ENCODE peak calls at places on chromosomes 16 and 17, in four cellular contexts. O is CD8-positive, alpha-beta T cell; W is fibroblast of mammary gland; P is thoracic aorta. U is an unnamed sample.

GRCh38 chr17:73196500-73196899 is 3.6 kb downstream of the COG1 start:
- DNase-seq in O (no peak), W (no peak), P (no peak), U (no peak)

GRCh38 chr16:50438041-50438437 is 69.3 kb upstream of the BRD7 start:
- DNase-seq in O (no peak), W (no peak), P (no peak), U (no peak)

GRCh38 chr16:52496051-52496876 is 50.7 kb downstream of the TOX3 start:
- DNase-seq in O (no peak), W (no peak), P (no peak), U (no peak)

GRCh38 chr16:53892155-53892554 is 188.2 kb downstream of the FTO start:
- DNase-seq in O (peak), W (peak), P (no peak), U (peak)

GRCh38 chr16:65684230-65684629 is 562.4 kb upstream of the CDH11 start:
- DNase-seq in O (no peak), W (no peak), P (no peak), U (no peak)

GRCh38 chr17:4187076-4187475 is 44.1 kb downstream of the CYB5D2 start:
- DNase-seq in O (no peak), W (peak), P (no peak), U (no peak)

GRCh38 chr16:31202402-31203385 is at the start of gene PYCARD:
- DNase-seq in O (no peak), W (peak), P (no peak), U (no peak)

GRCh38 chr16:64150193-64150592 is 971.7 kb downstream of the CDH11 start:
- DNase-seq in O (no peak), W (no peak), P (no peak), U (no peak)

GRCh38 chr17:78924481-78925151 is 571 bp downstream of the TIMP2 start:
- DNase-seq in O (no peak), W (no peak), P (no peak), U (no peak)

GRCh38 chr16:14658063-14658462 is 25.3 kb downstream of the BFAR start:
- DNase-seq in O (no peak), W (no peak), P (no peak), U (peak)

GRCh38 chr16:55056585-55057520 is 126.2 kb downstream of the IRX5 start:
- DNase-seq in O (no peak), W (no peak), P (no peak), U (no peak)

GRCh38 chr17:65531508-65532431 is 29.7 kb downstream of the AXIN2 start:
- DNase-seq in O (no peak), W (peak), P (no peak), U (peak)

GRCh38 chr17:12113156-12113555 is 92.5 kb downstream of the MAP2K4 start:
- DNase-seq in O (no peak), W (no peak), P (no peak), U (no peak)

GRCh38 chr16:19429271-19429670 is 11.6 kb downstream of the TMC5 start:
- DNase-seq in O (no peak), W (no peak), P (no peak), U (no peak)

GRCh38 chr17:40291311-40291710 is 3.6 kb downstream of the CDC6 start:
- DNase-seq in O (no peak), W (no peak), P (no peak), U (no peak)

GRCh38 chr16:11276143-11276879 is at the start of gene PRM2:
- DNase-seq in O (no peak), W (no peak), P (no peak), U (no peak)
- H3K4me3 ChIP-seq in O (no peak), W (no peak), P (no peak), U (no peak)

GRCh38 chr16:75256059-75256870 is 4.8 kb upstream of the BCAR1 start:
- DNase-seq in O (no peak), W (no peak), P (no peak), U (no peak)
- H3K4me3 ChIP-seq in O (no peak), W (no peak), P (peak), U (no peak)

DNA sequence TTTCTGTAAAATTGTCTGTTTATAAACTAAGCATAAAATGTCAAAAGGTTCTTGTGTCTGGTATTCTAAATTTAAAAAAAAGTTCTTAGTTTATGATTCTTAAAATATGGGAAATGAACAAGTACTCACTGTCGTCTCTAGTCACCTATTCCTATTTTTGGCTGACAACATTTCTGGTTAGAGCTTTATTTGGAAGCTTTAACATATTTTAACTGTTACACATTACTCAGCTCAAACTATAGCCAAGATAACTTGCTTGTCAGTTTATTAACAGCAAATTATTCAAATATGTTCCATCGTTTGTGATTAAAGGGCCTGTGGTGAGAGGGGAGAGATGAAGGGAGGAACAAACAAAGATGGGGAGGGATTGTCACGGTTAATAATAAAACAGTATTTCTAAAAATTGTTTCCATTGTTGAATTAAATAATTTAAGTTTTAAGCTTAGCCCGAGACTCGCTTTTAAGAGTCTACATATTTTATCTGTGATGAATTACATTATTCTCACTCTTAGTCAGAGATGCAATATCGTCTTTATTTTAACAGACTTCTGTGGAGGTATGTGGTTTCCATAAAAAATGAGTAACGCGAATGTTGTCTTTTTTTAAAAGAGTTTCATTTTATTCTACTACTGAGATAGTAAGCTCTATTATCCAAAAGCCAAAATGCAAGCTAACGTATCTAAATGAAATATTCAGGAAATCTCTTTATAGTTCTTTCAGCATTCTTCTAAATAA is 321.9 kb upstream of the PMFBP1 start:
- DNase-seq in O (no peak), W (peak), P (no peak), U (no peak)
- H3K4me3 ChIP-seq in O (no peak), W (no peak), P (peak), U (no peak)

DNA sequence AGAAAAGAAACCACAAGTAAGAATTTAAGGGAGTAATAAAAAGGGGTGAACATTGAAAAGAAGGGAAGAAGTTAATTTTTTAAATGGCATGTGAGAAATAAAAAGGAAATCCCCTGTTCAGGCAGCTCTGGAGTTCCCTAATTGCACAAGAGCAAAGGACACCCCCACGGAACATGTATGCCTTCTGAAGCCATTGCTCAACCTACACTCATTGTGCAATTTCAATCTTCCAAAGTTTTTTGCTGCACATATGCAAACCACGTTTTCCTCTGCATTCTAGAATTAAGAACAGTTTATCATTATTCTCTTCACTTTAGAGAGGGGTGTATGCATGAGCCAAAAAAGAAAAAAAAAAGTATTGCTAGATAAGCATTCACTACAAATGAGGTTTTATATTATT is 103.1 kb downstream of the HIC1 start:
- DNase-seq in O (no peak), W (peak), P (no peak), U (no peak)
- H3K4me3 ChIP-seq in O (no peak), W (no peak), P (no peak), U (no peak)

DNA sequence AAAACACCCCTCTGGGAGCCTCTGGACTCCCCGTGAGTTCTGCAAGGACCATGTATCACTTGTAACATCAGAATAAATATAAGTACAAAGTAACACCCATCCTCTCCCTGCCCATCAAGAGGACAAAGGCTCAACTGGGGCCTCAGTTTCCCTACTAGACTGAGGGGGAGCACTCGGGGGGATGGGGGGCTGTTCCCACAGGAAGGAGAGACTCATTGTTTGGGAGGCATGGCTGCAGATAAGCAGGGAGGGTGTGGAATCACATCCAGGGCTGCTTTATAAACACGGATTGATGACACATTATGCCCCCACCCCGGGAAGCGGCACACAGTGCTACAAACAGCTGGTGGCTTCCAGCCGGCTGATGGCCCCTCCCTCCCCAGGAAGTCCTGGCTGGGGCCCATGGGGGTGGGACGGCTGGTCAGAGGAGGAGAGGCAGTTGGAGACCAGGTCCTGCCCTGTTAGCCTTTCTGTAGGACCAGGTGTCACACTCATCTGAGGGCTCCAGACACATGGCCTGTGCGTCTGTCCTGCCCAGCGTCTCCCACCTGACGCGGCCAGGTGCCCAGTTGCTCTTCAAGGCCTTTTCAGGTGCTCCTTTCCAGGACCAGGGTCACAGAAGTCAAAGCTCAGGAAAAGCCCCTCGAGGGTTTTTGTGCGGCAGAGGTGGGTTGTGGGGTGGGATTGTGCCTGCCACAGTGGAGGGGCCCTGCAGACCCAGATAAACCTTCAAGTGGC is 1.3 kb upstream of the MPG start:
- DNase-seq in O (no peak), W (peak), P (peak), U (no peak)
- H3K4me3 ChIP-seq in O (peak), W (peak), P (peak), U (peak)

GRCh38 chr16:85136705-85137322 is 24.5 kb upstream of the CIBAR2 start:
- DNase-seq in O (no peak), W (peak), P (no peak), U (no peak)
- H3K4me3 ChIP-seq in O (no peak), W (peak), P (peak), U (no peak)

DNA sequence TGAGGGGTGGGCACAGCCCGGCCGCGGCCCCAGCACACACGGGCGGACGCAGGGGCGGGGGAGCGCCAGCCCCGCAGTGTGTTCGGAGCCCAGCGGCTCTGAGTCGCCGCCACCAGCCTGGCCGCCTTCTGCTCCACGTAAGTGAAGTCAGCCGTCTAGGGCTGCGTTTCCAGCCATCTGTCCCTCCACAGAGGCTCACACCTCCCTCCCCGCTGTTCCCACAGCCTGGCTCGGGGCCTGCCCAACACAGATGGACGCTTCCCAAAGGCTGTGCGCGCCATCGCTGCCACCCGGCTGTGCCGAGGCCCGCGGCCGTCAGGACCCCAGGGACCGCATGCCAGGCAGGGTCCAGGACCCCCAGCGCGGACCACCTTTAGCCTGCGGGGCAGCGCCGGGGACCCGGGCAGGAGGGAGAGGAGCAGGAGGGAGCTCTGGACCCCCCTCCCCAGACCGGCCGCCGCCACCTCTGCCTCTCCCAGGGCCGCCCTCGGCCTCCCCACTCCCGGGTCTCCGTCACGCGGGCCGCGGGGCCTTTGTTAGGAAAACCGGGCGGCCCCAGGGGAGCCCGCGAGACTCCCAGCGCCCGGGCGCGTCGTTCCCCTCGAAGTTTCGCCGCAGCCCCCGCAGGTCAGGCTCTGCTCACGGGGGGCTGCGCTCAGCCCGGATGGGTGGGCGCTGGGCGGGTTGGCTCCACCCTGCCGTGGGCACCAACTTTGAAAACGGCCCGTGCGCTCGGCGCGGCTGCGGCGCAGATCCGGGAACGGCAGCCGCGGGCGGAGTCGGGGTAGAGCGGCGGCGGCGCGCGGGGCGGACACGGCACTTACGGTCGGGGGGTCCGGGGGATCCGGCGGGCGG is 36.6 kb downstream of the CBFA2T3 start:
- DNase-seq in O (no peak), W (no peak), P (no peak), U (no peak)
- H3K4me3 ChIP-seq in O (no peak), W (no peak), P (peak), U (peak)

GRCh38 chr16:11289202-11289601 is 8.1 kb upstream of the PRM1 start:
- DNase-seq in O (no peak), W (no peak), P (no peak), U (no peak)

GRCh38 chr16:11280616-11281522 is at the start of gene PRM1:
- DNase-seq in O (no peak), W (no peak), P (no peak), U (no peak)

GRCh38 chr16:11278681-11279628 is 2.2 kb downstream of the PRM1 start:
- DNase-seq in O (no peak), W (no peak), P (no peak), U (no peak)

GRCh38 chr16:11285842-11286241 is 4.7 kb upstream of the PRM1 start:
- DNase-seq in O (no peak), W (no peak), P (no peak), U (no peak)

GRCh38 chr16:11283820-11284248 is 2.7 kb upstream of the PRM1 start:
- DNase-seq in O (no peak), W (peak), P (no peak), U (no peak)
- H3K4me3 ChIP-seq in O (no peak), W (no peak), P (no peak), U (no peak)

GRCh38 chr16:85736924-85737323 is 14.0 kb downstream of the C16orf74 start:
- DNase-seq in O (no peak), W (no peak), P (no peak), U (no peak)

GRCh38 chr16:85734311-85735017 is 16.4 kb downstream of the C16orf74 start:
- DNase-seq in O (no peak), W (no peak), P (no peak), U (no peak)

GRCh38 chr16:85735946-85736345 is 14.9 kb downstream of the C16orf74 start:
- DNase-seq in O (no peak), W (no peak), P (no peak), U (no peak)

GRCh38 chr16:85733839-85734170 is 17.1 kb downstream of the C16orf74 start:
- DNase-seq in O (no peak), W (no peak), P (no peak), U (no peak)

GRCh38 chr16:85735225-85735722 is 15.6 kb downstream of the C16orf74 start:
- DNase-seq in O (peak), W (no peak), P (no peak), U (peak)
- H3K4me3 ChIP-seq in O (peak), W (no peak), P (no peak), U (peak)

GRCh38 chr17:48494335-48494734 is 36.5 kb downstream of the HOXB1 start:
- DNase-seq in O (no peak), W (peak), P (no peak), U (no peak)

GRCh38 chr17:48491527-48492273 is 39.1 kb downstream of the HOXB1 start:
- DNase-seq in O (no peak), W (no peak), P (no peak), U (no peak)

GRCh38 chr17:48489781-48490180 is 41.0 kb downstream of the HOXB1 start:
- DNase-seq in O (no peak), W (no peak), P (no peak), U (no peak)

GRCh38 chr17:48490391-48491026 is 40.3 kb downstream of the HOXB1 start:
- DNase-seq in O (no peak), W (no peak), P (no peak), U (no peak)

DNA sequence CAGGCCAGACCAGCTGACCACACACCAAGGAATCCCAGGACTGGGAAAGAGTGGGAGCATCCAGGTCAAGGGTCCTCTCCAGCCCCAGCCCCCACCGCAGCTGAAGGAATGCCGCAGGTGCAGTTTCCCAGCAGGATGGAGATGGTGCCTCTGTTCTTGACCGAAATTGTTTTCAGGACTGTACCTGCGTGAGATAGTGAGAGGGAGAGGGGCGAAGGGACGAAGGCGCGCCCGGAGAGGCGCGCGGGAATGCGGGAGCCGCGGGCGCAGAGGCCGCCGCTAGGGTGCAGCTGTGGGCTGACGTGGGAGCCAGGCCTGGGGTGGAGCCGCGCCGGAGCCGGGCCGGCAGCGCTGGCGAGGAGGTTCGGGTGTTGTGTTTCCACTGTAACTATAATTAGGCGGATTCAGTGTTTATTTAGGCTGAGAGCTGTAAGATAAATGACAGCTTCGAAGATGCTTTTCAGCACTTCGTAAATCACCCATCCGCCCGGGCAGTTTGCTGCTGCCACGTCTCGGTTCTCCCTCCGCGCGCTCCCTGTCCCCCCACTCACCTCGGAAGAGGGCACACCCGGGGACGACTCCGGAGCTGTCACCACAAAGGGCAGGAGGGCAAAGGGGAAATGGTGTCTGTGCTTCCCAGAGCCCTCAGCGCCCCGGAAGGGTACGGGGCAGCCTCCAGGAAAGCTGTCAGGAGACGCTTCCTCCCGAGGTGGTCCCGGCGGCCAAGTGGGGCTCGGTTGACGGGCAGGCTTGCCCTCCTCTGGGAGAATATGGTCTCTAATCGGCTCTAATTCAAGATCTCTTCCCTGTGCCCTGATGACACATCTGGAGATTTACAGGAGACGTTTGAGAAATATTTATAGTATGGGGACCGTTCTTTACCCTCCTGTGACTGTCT is 38.2 kb downstream of the HOXB1 start:
- DNase-seq in O (peak), W (peak), P (peak), U (no peak)
- H3K4me3 ChIP-seq in O (peak), W (peak), P (peak), U (no peak)